ENCODE peak calls at places on chromosomes 4 and X, in five cellular contexts. K is left ventricle myocardium inferior; D is stimulated activated naive CD4-positive, alpha-beta T cell; E is brain microvascular endothelial cell; B is Ammon's horn. L is an unnamed sample.
A peak's percentile ranks its signal among the peaks of the same experiment; 100 is the strongest.

GRCh38 chr4:164807611-164808010 is 53.7 kb downstream of the SMIM31 start:
- DNase-seq in D (no peak), K (no peak), B (no peak), E (peak; percentile 16), L (no peak)

GRCh38 chr4:118969359-118969758 is 80.7 kb downstream of the SYNPO2 start:
- DNase-seq in B (peak; percentile 51), E (peak; percentile 70), K (peak; percentile 51), D (no peak), L (peak; percentile 49)

GRCh38 chr4:67006791-67007190 is 538.5 kb downstream of the CENPC start:
- DNase-seq in E (no peak), D (no peak), B (no peak), K (no peak), L (no peak)

GRCh38 chr4:95248713-95249401 is 299.9 kb downstream of the UNC5C start:
- DNase-seq in B (no peak), K (no peak), D (no peak), E (no peak), L (no peak)

GRCh38 chrX:25337841-25338240 is 322.1 kb upstream of the ARX start:
- DNase-seq in K (no peak), D (no peak), B (no peak), E (no peak), L (no peak)

GRCh38 chrX:46258356-46258755 is 286.9 kb downstream of the ZNF674 start:
- DNase-seq in D (no peak), E (no peak), K (no peak), B (no peak), L (no peak)

GRCh38 chr4:19803406-19803805 is 448.3 kb upstream of the SLIT2 start:
- DNase-seq in E (no peak), B (no peak), K (no peak), D (no peak), L (no peak)

GRCh38 chr4:25347971-25348370 is 29.1 kb upstream of the ANAPC4 start:
- DNase-seq in K (no peak), B (no peak), D (no peak), E (no peak), L (no peak)

GRCh38 chrX:120603707-120604358 is at the start of gene MCTS1:
- DNase-seq in D (peak; percentile 76), K (peak; percentile 73), E (peak; percentile 95), B (peak; percentile 82), L (peak; percentile 73)

GRCh38 chrX:9465380-9466114 is 689 bp downstream of the TBL1X start:
- DNase-seq in B (no peak), D (peak; percentile 22), K (peak; percentile 17), E (no peak), L (no peak)

L was measured in RWPE1.